ENCODE peak calls at places on chromosomes 5 and 9, in four cellular contexts. U is cardiac fibroblast, J is heart right ventricle, R is tibial artery. H is an unnamed sample.
A peak's percentile ranks its signal among the peaks of the same experiment; 100 is the strongest.

GRCh38 chr9:128104171-128104618 is 23.3 kb downstream of the PTGES2 start:
- DNase-seq in U (no peak), R (no peak), J (no peak), H (no peak)

GRCh38 chr9:91682806-91683205 is 259.2 kb upstream of the NFIL3 start:
- DNase-seq in U (peak; percentile 15), R (no peak), J (no peak), H (no peak)

GRCh38 chr9:72294952-72295351 is 70.1 kb downstream of the ZFAND5 start:
- DNase-seq in J (no peak), R (no peak), U (peak; percentile 67), H (no peak)

GRCh38 chr5:176535655-176536131 is 1.5 kb downstream of the RNF44 start:
- DNase-seq in J (no peak), R (no peak), U (no peak), H (no peak)

GRCh38 chr5:169876376-169876775 is 103.9 kb downstream of the INSYN2B start:
- DNase-seq in U (peak; percentile 47), R (no peak), J (no peak), H (no peak)

GRCh38 chr5:156913719-156914370 is 49.2 kb downstream of the TIMD4 start:
- DNase-seq in J (no peak), U (no peak), R (no peak), H (no peak)

GRCh38 chr5:109354761-109355160 is 55.0 kb downstream of the PJA2 start:
- DNase-seq in R (no peak), U (no peak), J (no peak), H (no peak)

GRCh38 chr5:16815432-16815831 is 120.7 kb downstream of the MYO10 start:
- DNase-seq in U (no peak), R (no peak), J (no peak), H (no peak)

GRCh38 chr5:91018185-91018584 is 364.9 kb downstream of the ARRDC3 start:
- DNase-seq in J (no peak), U (peak; percentile 32), R (no peak), H (no peak)

GRCh38 chr5:135645781-135646180 is 67.0 kb upstream of the CXCL14 start:
- DNase-seq in U (no peak), J (no peak), R (no peak), H (no peak)

GRCh38 chr5:150540615-150541396 is 32.9 kb downstream of the NDST1 start:
- DNase-seq in U (peak; percentile 96), J (peak; percentile 83), R (peak; percentile 46), H (peak; percentile 81)

DNA sequence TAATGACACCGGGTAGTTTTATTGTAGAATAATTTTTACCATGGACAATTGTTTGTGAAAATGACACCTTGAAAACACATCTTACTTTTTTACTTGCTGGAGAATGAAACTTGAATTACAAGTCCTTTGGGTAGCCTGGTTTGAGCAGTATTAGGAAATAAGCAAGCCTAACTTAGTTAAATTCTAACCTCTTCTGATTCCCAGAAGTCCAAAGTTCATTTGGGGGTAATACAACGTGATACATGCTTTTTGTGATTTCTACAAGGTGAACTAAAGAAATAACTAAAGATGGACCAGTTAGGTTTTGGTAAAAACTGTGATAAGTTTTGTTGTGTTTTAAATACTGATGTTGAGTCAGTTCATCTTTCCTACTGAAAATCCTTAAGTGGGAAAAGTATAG is 135.4 kb upstream of the DMRT1 start:
- DNase-seq in J (no peak), R (no peak), U (no peak), H (no peak)
- H3K4me3 ChIP-seq in J (no peak overlapping the region), R (peak overlapping the region; percentile 69), U (no peak overlapping the region), H (no peak overlapping the region)

GRCh38 chr5:10631597-10631996 is 67.7 kb downstream of the ANKRD33B start:
- DNase-seq in U (no peak), R (no peak), J (no peak), H (no peak)

GRCh38 chr5:10630126-10630525 is 66.3 kb downstream of the ANKRD33B start:
- DNase-seq in R (no peak), J (no peak), U (no peak), H (no peak)

GRCh38 chr5:10633271-10634049 is 69.6 kb downstream of the ANKRD33B start:
- DNase-seq in J (no peak), R (no peak), U (no peak), H (peak; percentile 70)

GRCh38 chr5:10634056-10634455 is 70.2 kb downstream of the ANKRD33B start:
- DNase-seq in J (no peak), U (no peak), R (no peak), H (no peak)

DNA sequence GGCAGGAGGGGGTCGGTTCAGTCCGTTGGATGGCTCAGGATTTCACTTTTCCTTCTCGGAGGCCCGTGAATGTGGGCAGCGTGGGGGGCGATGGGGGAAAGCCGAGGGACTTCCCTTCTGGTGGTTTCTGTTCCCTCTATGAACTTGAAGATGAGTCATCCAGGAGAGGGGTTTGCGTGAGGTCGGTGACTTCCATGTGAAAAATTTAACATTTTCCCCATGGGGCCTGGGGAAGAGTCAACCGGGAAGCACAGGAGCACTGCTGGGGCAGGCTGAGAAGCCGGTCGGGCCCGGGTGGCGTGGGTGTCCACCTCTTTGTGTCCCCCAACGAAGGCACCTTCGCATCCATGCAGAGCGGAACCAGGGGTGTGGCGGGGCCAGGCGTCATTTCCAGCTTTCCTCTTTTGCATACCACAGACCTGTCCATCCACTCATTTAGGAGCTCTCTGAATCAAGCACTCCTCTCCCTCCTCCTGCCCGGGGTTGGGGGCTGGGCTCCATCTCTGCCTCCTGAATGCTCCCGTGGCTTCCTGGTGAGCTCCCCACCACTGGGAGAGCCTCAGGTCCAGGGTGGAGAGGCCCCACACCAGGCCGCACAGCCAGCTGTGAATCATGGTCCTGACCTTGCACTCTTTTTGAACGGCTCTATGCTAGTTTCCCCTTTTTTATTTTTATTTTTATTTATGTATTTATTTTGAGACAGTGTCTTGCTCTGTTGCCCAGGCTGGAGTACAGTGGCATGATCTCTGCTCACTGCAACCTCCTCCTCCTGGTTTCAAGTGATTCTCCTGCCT is 68.4 kb downstream of the ANKRD33B start:
- DNase-seq in J (no peak), U (no peak), R (no peak), H (peak; percentile 72)
- H3K4me3 ChIP-seq in J (no peak overlapping the region), U (no peak overlapping the region), R (no peak overlapping the region), H (no peak overlapping the region)

DNA sequence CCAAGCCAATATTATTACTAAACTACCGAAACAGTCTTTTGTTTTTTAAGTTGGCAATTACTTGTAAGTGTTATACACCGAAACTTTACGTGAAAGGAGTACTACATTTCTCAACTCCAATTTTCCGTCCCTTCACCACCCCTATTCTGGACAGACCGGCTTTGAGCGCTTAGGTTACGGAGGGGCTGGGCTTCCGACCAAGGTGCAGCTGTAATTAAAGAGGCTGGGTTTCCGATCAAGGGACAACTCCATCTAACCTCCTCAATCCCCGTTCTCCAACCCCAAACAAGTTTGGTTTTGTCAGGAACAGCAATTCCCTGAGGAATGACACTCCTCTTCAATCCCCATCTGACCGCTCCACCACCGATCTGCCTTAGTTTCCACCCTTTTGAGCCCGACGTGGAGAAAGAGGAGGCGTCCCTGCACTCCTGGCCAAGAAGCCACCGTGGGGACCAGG is 591 bp downstream of the TUT7 start:
- DNase-seq in J (no peak), R (no peak), U (peak; percentile 36), H (no peak)
- H3K4me3 ChIP-seq in J (peak overlapping the region; percentile 92), R (peak overlapping the region; percentile 77), U (peak overlapping the region; percentile 96), H (peak overlapping the region; percentile 74)

DNA sequence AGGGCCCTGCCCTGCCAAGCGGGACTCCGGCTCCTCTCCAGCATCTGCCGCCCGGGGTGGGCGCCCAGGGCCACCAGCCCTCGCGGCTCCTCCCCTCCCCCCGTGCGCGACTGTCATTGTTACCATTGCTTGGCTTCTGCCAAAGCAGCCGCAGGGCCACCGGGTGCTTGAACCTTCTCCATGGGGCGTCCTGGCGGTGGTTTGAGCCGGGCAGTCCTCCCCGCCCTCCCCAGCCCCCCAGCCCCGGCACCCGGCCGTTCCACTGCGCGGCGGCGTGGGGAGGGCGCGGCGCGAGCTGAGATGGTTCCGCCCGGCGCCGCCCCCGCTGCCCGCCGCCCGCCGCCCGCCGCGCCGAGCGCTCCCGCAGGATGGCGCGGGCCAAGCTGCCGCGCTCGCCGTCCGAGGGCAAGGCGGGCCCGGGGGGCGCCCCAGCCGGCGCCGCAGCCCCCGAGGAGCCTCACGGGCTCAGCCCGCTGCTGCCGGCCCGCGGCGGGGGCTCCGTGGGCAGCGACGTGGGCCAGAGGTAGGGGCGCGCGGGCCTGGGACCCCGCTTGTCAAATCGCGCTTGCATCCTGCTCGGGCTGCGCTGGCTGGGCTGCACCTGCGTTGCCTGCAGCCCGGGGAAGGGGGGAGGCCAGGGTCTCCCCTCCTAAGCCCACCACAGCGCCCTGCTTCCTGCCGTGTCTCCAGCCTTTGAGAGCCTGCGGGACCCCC is 34.4 kb downstream of the KCNT1 start:
- DNase-seq in R (no peak), J (no peak), U (no peak), H (no peak)
- H3K4me3 ChIP-seq in R (no peak overlapping the region), J (no peak overlapping the region), U (no peak overlapping the region), H (no peak overlapping the region)

DNA sequence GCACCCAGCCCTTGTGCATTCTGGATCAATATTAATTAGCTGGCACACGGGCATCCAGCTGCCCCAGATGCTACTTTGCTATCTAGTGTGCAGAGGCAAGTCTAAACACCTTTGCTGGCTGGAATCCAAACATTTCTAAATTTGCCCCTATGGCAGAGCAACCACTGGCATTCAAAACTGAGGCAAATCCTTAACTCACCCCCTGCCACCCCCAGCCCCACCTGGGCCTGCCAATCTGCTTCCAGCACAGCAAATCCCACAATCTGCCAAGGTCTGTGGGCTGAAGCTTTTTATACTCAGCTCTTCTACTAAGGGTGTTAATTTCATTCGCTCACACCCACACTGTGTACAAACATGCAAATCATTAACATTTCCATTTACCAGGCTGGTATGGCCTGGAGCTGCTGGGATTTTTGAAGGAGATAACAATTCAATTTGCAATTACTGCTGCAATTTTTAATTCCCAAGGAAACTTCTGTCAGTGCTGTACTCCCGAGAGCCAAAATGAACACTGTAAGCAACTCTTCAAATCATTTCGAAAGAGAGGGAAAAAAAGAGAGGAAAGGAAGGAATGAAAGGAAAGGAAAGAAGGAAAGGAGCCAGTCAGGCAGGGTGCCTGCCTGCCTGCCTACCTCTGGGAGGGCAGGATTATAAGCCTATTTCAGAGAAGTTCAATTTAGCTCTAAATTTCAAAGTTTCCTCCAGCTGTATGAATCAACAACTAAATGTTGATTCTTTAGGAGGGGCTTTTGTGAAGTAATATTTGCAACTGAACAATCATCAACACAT is 35.5 kb downstream of the RAPGEF1 start:
- DNase-seq in R (no peak), U (no peak), J (no peak), H (peak; percentile 62)
- H3K4me3 ChIP-seq in R (no peak overlapping the region), U (no peak overlapping the region), J (no peak overlapping the region), H (no peak overlapping the region)

GRCh38 chr5:60488466-60489130 is 211.4 kb downstream of the DEPDC1B start:
- DNase-seq in J (no peak), U (no peak), R (no peak), H (no peak)

GRCh38 chr5:60487466-60487865 is 212.5 kb downstream of the DEPDC1B start:
- DNase-seq in R (no peak), U (no peak), J (no peak), H (no peak)

GRCh38 chr5:60489377-60489776 is 210.6 kb downstream of the DEPDC1B start:
- DNase-seq in R (no peak), J (no peak), U (no peak), H (no peak)

GRCh38 chr5:60489856-60490255 is 210.1 kb downstream of the DEPDC1B start:
- DNase-seq in R (no peak), J (no peak), U (no peak), H (no peak)

GRCh38 chr5:60487885-60488425 is 212.0 kb downstream of the DEPDC1B start:
- DNase-seq in J (no peak), U (no peak), R (no peak), H (peak; percentile 53)
- H3K4me3 ChIP-seq in J (no peak overlapping the region), U (no peak overlapping the region), R (peak overlapping the region; percentile 53), H (no peak overlapping the region)

H was measured in lower leg skin.